ENCODE peak calls at places on chromosomes 2 and 18, in eight cellular contexts. L, D, Z, K, W, U, J and B are unnamed samples.

GRCh38 chr2:128604045-128604444 is 285.4 kb upstream of the HS6ST1 start:
- DNase-seq in W (peak), D (no peak), J (peak), K (no peak), L (no peak), U (no peak), Z (peak), B (no peak)

GRCh38 chr2:69770193-69770702 is 28.3 kb downstream of the ANXA4 start:
- DNase-seq in W (no peak), U (no peak), J (peak), D (peak), L (no peak), K (no peak), Z (no peak), B (no peak)

GRCh38 chr2:65369574-65369973 is 62.8 kb downstream of the SPRED2 start:
- DNase-seq in W (no peak), Z (no peak), D (no peak), U (no peak), J (no peak), L (no peak), K (no peak), B (no peak)

GRCh38 chr2:8159211-8159965 is 522.5 kb upstream of the ID2 start:
- DNase-seq in D (no peak), K (no peak), W (no peak), L (no peak), Z (no peak), J (no peak), U (no peak), B (no peak)

GRCh38 chr2:88180594-88181240 is 10.6 kb downstream of the THNSL2 start:
- DNase-seq in D (peak), J (no peak), L (no peak), Z (no peak), K (no peak), W (no peak), U (no peak), B (no peak)

GRCh38 chr18:57581301-57581934 is 5.1 kb downstream of the FECH start:
- DNase-seq in U (no peak), L (no peak), K (no peak), D (no peak), J (no peak), Z (peak), W (no peak), B (peak)

GRCh38 chr18:67665266-67665665 is 148.7 kb upstream of the DSEL start:
- DNase-seq in K (no peak), Z (no peak), U (no peak), D (peak), W (no peak), J (no peak), L (no peak), B (no peak)

GRCh38 chr2:41736105-41736567 is 311.7 kb upstream of the PKDCC start:
- DNase-seq in D (no peak), W (no peak), J (no peak), K (no peak), L (no peak), Z (no peak), U (no peak), B (no peak)

GRCh38 chr2:241421330-241421729 is 65.2 kb downstream of the FARP2 start:
- DNase-seq in D (no peak), J (no peak), K (no peak), W (no peak), U (no peak), Z (no peak), L (no peak), B (no peak)

GRCh38 chr18:35605686-35606417 is 24.3 kb downstream of the GALNT1 start:
- DNase-seq in W (no peak), Z (no peak), J (no peak), L (no peak), D (no peak), U (no peak), K (no peak), B (no peak)

GRCh38 chr18:55763805-55764204 is 175.8 kb upstream of the TCF4 start:
- DNase-seq in K (no peak), L (no peak), U (no peak), W (no peak), J (no peak), Z (no peak), D (no peak), B (no peak)

GRCh38 chr2:78455586-78455985 is 569.9 kb upstream of the REG3G start:
- DNase-seq in J (no peak), D (no peak), U (no peak), K (no peak), L (no peak), W (no peak), Z (no peak), B (no peak)

GRCh38 chr2:44772670-44773378 is 168.7 kb upstream of the SIX3 start:
- DNase-seq in L (no peak), D (no peak), K (no peak), W (peak), U (no peak), J (no peak), Z (no peak), B (no peak)

GRCh38 chr2:17901246-17901645 is 22.8 kb downstream of the KCNS3 start:
- DNase-seq in Z (no peak), D (no peak), U (no peak), J (no peak), W (no peak), K (no peak), L (no peak), B (no peak)

GRCh38 chr2:23248667-23249066 is 136.3 kb upstream of the KLHL29 start:
- DNase-seq in Z (no peak), W (no peak), K (no peak), U (no peak), D (no peak), J (no peak), L (no peak), B (no peak)

GRCh38 chr2:99171377-99172140 is 9.3 kb downstream of the MITD1 start:
- DNase-seq in Z (no peak), K (no peak), L (no peak), U (no peak), D (no peak), J (no peak), W (no peak), B (no peak)

GRCh38 chr18:65082907-65083306 is 667.9 kb upstream of the CDH7 start:
- DNase-seq in L (no peak), D (no peak), Z (no peak), W (no peak), U (no peak), K (no peak), J (no peak), B (no peak)

GRCh38 chr2:212109217-212109616 is 429.4 kb downstream of the ERBB4 start:
- DNase-seq in W (no peak), J (no peak), K (no peak), U (no peak), D (no peak), Z (no peak), L (no peak), B (no peak)

GRCh38 chr2:383888-384287 is 96.0 kb upstream of the ALKAL2 start:
- DNase-seq in W (no peak), D (no peak), Z (peak), U (no peak), L (peak), K (no peak), J (no peak), B (peak)

GRCh38 chr18:63292844-63293683 is 26.5 kb downstream of the BCL2 start:
- DNase-seq in U (no peak), K (no peak), Z (no peak), D (no peak), J (no peak), L (no peak), W (no peak), B (peak)

GRCh38 chr18:48100712-48101165 is 170.3 kb upstream of the SMAD2 start:
- DNase-seq in U (no peak), D (no peak), L (no peak), K (peak), W (peak), J (no peak), Z (peak), B (no peak)

GRCh38 chr18:76573325-76574025 is 78.4 kb upstream of the ZNF516 start:
- DNase-seq in D (peak), J (no peak), L (no peak), U (no peak), W (no peak), K (no peak), Z (no peak), B (no peak)

GRCh38 chr2:216694201-216694825 is 1.0 kb downstream of the IGFBP5 start:
- DNase-seq in K (peak), J (no peak), W (peak), D (peak), Z (peak), U (peak), L (no peak), B (no peak)

GRCh38 chr18:57029761-57030160 is 117.1 kb upstream of the BOD1L2 start:
- DNase-seq in L (no peak), D (no peak), U (no peak), Z (no peak), J (no peak), W (peak), K (no peak), B (no peak)

GRCh38 chr18:24072743-24073142 is 58.2 kb downstream of the TTC39C start:
- DNase-seq in L (no peak), W (no peak), D (no peak), K (no peak), Z (no peak), U (no peak), J (no peak), B (no peak)

GRCh38 chr2:27306657-27307544 is 1.3 kb downstream of the UCN start:
- DNase-seq in J (no peak), Z (peak), D (no peak), K (no peak), L (no peak), W (no peak), U (no peak), B (no peak)

GRCh38 chr2:216688731-216689360 is 6.5 kb downstream of the IGFBP5 start:
- DNase-seq in Z (no peak), L (peak), D (no peak), K (no peak), J (no peak), U (peak), W (no peak), B (no peak)

GRCh38 chr2:230231251-230231650 is 5.7 kb downstream of the SP140 start:
- DNase-seq in L (no peak), J (no peak), W (no peak), D (no peak), K (no peak), Z (no peak), U (no peak), B (no peak)

GRCh38 chr18:811192-812122 is 585 bp downstream of the YES1 start:
- DNase-seq in D (peak), W (no peak), Z (peak), U (peak), J (no peak), L (peak), K (peak), B (no peak)

GRCh38 chr2:136399667-136400316 is 281.8 kb upstream of the CXCR4 start:
- DNase-seq in J (no peak), W (no peak), L (no peak), Z (no peak), D (no peak), K (no peak), U (no peak), B (no peak)

GRCh38 chr2:62473428-62473827 is 32.6 kb downstream of the TMEM17 start:
- DNase-seq in J (no peak), U (no peak), K (no peak), D (no peak), L (no peak), W (no peak), Z (no peak), B (no peak)

GRCh38 chr2:59922450-59922849 is 631.0 kb downstream of the BCL11A start:
- DNase-seq in U (no peak), J (no peak), K (no peak), L (no peak), D (no peak), W (no peak), Z (no peak), B (no peak)

GRCh38 chr2:241063587-241063986 is 38.5 kb downstream of the MTERF4 start:
- DNase-seq in K (no peak), U (no peak), J (no peak), W (no peak), Z (peak), D (no peak), L (peak), B (peak)

GRCh38 chr18:9081940-9082339 is 20.6 kb upstream of the NDUFV2 start:
- DNase-seq in D (no peak), U (no peak), J (no peak), L (no peak), Z (no peak), K (no peak), W (no peak), B (no peak)

GRCh38 chr2:7356909-7357584 is 439.8 kb downstream of the RNF144A start:
- DNase-seq in W (no peak), Z (peak), U (no peak), L (no peak), D (no peak), K (no peak), J (no peak), B (no peak)

GRCh38 chr18:63185979-63186378 is 133.6 kb downstream of the BCL2 start:
- DNase-seq in L (no peak), J (no peak), Z (no peak), K (no peak), U (no peak), W (no peak), D (no peak), B (no peak)

GRCh38 chr2:120969613-120970355 is 234.1 kb downstream of the GLI2 start:
- DNase-seq in D (no peak), L (no peak), K (no peak), Z (no peak), U (no peak), W (no peak), J (no peak), B (no peak)